ENCODE peak calls at places on chromosome 16, in six cellular contexts. U is RWPE1, Y is neural progenitor cell, Z is WERI-Rb-1, P is epithelial cell of esophagus, X is cardiac fibroblast. C is an unnamed sample.

GRCh38 chr16:68644715-68645493 is at the start of gene CDH3:
- DNase-seq in U (peak), Y (peak), Z (no peak), P (peak), X (no peak), C (peak)

GRCh38 chr16:10708969-10709368 is 14.2 kb upstream of the TEKT5 start:
- DNase-seq in U (no peak), Y (no peak), Z (no peak), P (peak), X (no peak), C (no peak)

GRCh38 chr16:84234656-84235285 is 5.0 kb downstream of the KCNG4 start:
- DNase-seq in U (no peak), Y (no peak), Z (peak), P (no peak), X (peak), C (no peak)

GRCh38 chr16:85544668-85545067 is 68.5 kb upstream of the GSE1 start:
- DNase-seq in U (no peak), Y (no peak), Z (no peak), P (no peak), X (no peak), C (no peak)

GRCh38 chr16:48165961-48166578 is 10.3 kb upstream of the ABCC12 start:
- DNase-seq in U (no peak), Y (no peak), Z (no peak), P (peak), X (peak), C (no peak)

GRCh38 chr16:49021136-49021535 is 260.5 kb downstream of the CBLN1 start:
- DNase-seq in U (peak), Y (peak), Z (peak), P (peak), X (peak), C (no peak)

GRCh38 chr16:46648656-46649055 is 27.5 kb upstream of the SHCBP1 start:
- DNase-seq in U (no peak), Y (no peak), Z (no peak), P (no peak), X (no peak), C (no peak)

GRCh38 chr16:10876799-10877341 is at the start of gene CIITA:
- DNase-seq in U (peak), Y (no peak), Z (no peak), P (peak), X (peak), C (peak)

GRCh38 chr16:89723279-89724250 is 2.2 kb downstream of the ZNF276 start:
- DNase-seq in U (no peak), Y (no peak), Z (no peak), P (peak), X (peak), C (no peak)

GRCh38 chr16:30902070-30902972 is 5.9 kb downstream of the CTF1 start:
- DNase-seq in U (peak), Y (peak), Z (peak), P (peak), X (peak), C (peak)

GRCh38 chr16:84003001-84003400 is 35.0 kb downstream of the NECAB2 start:
- DNase-seq in U (no peak), Y (no peak), Z (no peak), P (no peak), X (no peak), C (no peak)

GRCh38 chr16:11682655-11683096 is 14.4 kb downstream of the SNN start:
- DNase-seq in U (peak), Y (no peak), Z (no peak), P (peak), X (peak), C (peak)

GRCh38 chr16:70018254-70018653 is 67.1 kb downstream of the CLEC18A start:
- DNase-seq in U (no peak), Y (peak), Z (peak), P (peak), X (peak), C (no peak)

GRCh38 chr16:81575307-81575706 is 130.7 kb downstream of the CMIP start:
- DNase-seq in U (no peak), Y (no peak), Z (no peak), P (no peak), X (no peak), C (no peak)

GRCh38 chr16:69718365-69718764 is 8.0 kb downstream of the NQO1 start:
- DNase-seq in U (no peak), Y (no peak), Z (no peak), P (no peak), X (no peak), C (no peak)

GRCh38 chr16:31250782-31251384 is 8.9 kb upstream of the ITGAM start:
- DNase-seq in U (no peak), Y (no peak), Z (no peak), P (no peak), X (no peak), C (no peak)

GRCh38 chr16:48564544-48565444 is 45.2 kb downstream of the N4BP1 start:
- DNase-seq in U (no peak), Y (no peak), Z (no peak), P (no peak), X (no peak), C (no peak)

GRCh38 chr16:3094289-3095027 is 4.6 kb downstream of the ZSCAN10 start:
- DNase-seq in U (no peak), Y (peak), Z (peak), P (peak), X (peak), C (no peak)

GRCh38 chr16:67873435-67874146 is 739 bp downstream of the EDC4 start:
- DNase-seq in U (no peak), Y (no peak), Z (no peak), P (no peak), X (peak), C (no peak)

GRCh38 chr16:81633147-81633619 is 145.9 kb upstream of the PLCG2 start:
- DNase-seq in U (no peak), Y (peak), Z (peak), P (no peak), X (no peak), C (no peak)

GRCh38 chr16:86382774-86383407 is 127.4 kb upstream of the FOXF1 start:
- DNase-seq in U (no peak), Y (no peak), Z (no peak), P (no peak), X (no peak), C (no peak)

GRCh38 chr16:64507240-64508024 is 614.4 kb downstream of the CDH11 start:
- DNase-seq in U (no peak), Y (no peak), Z (no peak), P (no peak), X (no peak), C (no peak)

GRCh38 chr16:9183682-9184353 is 92.4 kb downstream of the HAPSTR1 start:
- DNase-seq in U (no peak), Y (no peak), Z (no peak), P (no peak), X (no peak), C (no peak)

GRCh38 chr16:31050280-31051030 is 17.1 kb downstream of the STX4 start:
- DNase-seq in U (no peak), Y (no peak), Z (no peak), P (no peak), X (no peak), C (no peak)

GRCh38 chr16:29009050-29009837 is 24.4 kb downstream of the LAT start:
- DNase-seq in U (no peak), Y (no peak), Z (no peak), P (no peak), X (no peak), C (no peak)
- TF ChIP-seq CTCF in U (no peak), Y (no peak), Z (no peak), P (no peak), X (no peak), C (no peak)

DNA sequence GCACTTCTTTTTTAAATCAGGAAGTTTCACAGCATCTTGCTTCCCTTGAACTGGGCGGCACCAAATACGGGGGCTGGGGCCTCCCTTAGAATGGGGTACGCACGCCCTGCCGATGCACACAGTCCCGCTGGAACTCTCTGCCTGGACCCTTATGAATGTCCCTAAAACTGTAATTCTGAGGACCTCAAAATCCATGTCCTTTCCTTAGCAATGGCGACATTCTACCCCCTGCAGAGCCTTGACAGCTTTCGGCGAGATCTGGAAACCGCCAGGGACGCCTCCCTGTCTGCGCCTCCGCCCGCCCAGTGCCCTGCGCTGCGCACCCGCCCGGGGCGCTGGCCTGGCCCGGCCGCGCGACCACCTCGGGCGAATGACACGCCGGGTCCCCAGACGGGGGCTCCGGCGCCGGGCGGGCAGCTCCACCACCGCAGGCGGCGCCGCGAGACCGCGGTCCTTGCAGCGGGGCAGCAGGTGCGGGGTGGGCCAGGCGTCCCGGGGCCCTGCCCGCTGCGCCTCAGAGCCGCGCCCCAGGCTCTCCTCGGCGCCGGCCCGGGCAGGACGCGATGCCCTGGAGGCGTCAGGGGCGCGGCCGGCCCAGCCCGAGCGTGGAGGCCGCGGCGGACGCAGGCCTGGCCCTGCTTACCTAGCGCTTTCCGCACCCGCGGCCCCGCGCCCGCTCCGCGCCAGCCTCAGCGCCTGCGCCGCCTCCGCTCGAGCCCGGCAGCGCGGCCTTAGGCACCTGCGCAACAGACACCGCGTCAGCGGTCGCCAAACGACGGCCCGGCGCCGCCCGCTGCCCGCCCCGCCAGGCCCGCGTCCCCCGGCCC is 548 bp downstream of the HAGH start:
- DNase-seq in U (no peak), Y (peak), Z (peak), P (peak), X (peak), C (no peak)
- TF ChIP-seq CTCF in U (no peak), Y (peak), Z (no peak), P (no peak), X (no peak), C (no peak)

GRCh38 chr16:4734730-4735575 is 616 bp downstream of the DNAAF8 start:
- DNase-seq in U (peak), Y (peak), Z (peak), P (peak), X (peak), C (peak)

GRCh38 chr16:4733747-4734062 is 366 bp downstream of the ANKS3 start:
- DNase-seq in U (peak), Y (no peak), Z (peak), P (peak), X (no peak), C (no peak)

GRCh38 chr16:4736546-4736945 is 2.2 kb downstream of the DNAAF8 start:
- DNase-seq in U (no peak), Y (no peak), Z (no peak), P (no peak), X (no peak), C (no peak)

GRCh38 chr16:4733211-4733742 is 794 bp downstream of the ANKS3 start:
- DNase-seq in U (no peak), Y (no peak), Z (no peak), P (no peak), X (no peak), C (no peak)

GRCh38 chr16:4734063-4734729 is at the start of the genes ANKS3 and DNAAF8:
- DNase-seq in U (peak), Y (peak), Z (peak), P (peak), X (peak), C (peak)
- TF ChIP-seq CTCF in U (no peak), Y (no peak), Z (no peak), P (no peak), X (no peak), C (no peak)

GRCh38 chr16:20997147-20997546 is 96.6 kb downstream of the LYRM1 start:
- DNase-seq in U (no peak), Y (no peak), Z (no peak), P (no peak), X (no peak), C (no peak)

GRCh38 chr16:21005008-21005407 is 104.4 kb downstream of the LYRM1 start:
- DNase-seq in U (no peak), Y (no peak), Z (no peak), P (no peak), X (no peak), C (no peak)

GRCh38 chr16:20995711-20996110 is 95.1 kb downstream of the LYRM1 start:
- DNase-seq in U (no peak), Y (no peak), Z (no peak), P (no peak), X (no peak), C (no peak)

GRCh38 chr16:21001262-21001661 is 100.7 kb downstream of the LYRM1 start:
- DNase-seq in U (no peak), Y (peak), Z (peak), P (peak), X (peak), C (no peak)
- TF ChIP-seq CTCF in U (peak), Y (peak), Z (peak), P (peak), X (peak), C (no peak)

GRCh38 chr16:78817442-78817829 is 718.0 kb downstream of the WWOX start:
- DNase-seq in U (no peak), Y (no peak), Z (no peak), P (no peak), X (no peak), C (no peak)

GRCh38 chr16:78821335-78821734 is 721.9 kb downstream of the WWOX start:
- DNase-seq in U (no peak), Y (no peak), Z (no peak), P (no peak), X (no peak), C (no peak)

GRCh38 chr16:78816499-78817441 is 717.3 kb downstream of the WWOX start:
- DNase-seq in U (no peak), Y (no peak), Z (no peak), P (peak), X (peak), C (no peak)

GRCh38 chr16:78822509-78822908 is 723.1 kb downstream of the WWOX start:
- DNase-seq in U (no peak), Y (no peak), Z (no peak), P (no peak), X (no peak), C (no peak)
- TF ChIP-seq CTCF in U (no peak), Y (no peak), Z (no peak), P (no peak), X (no peak), C (no peak)

GRCh38 chr16:66832661-66833305 is 2.0 kb upstream of the NAE1 start:
- DNase-seq in U (no peak), Y (no peak), Z (no peak), P (peak), X (no peak), C (no peak)

GRCh38 chr16:66832190-66832589 is 1.4 kb upstream of the NAE1 start:
- DNase-seq in U (no peak), Y (no peak), Z (no peak), P (no peak), X (no peak), C (no peak)

GRCh38 chr16:66830422-66831404 is at the start of gene NAE1:
- DNase-seq in U (peak), Y (peak), Z (peak), P (peak), X (peak), C (peak)

GRCh38 chr16:66834746-66835145 is 4.0 kb upstream of the NAE1 start:
- DNase-seq in U (no peak), Y (no peak), Z (no peak), P (peak), X (no peak), C (no peak)
- TF ChIP-seq CTCF in U (no peak), Y (no peak), Z (no peak), P (no peak), X (no peak), C (no peak)

DNA sequence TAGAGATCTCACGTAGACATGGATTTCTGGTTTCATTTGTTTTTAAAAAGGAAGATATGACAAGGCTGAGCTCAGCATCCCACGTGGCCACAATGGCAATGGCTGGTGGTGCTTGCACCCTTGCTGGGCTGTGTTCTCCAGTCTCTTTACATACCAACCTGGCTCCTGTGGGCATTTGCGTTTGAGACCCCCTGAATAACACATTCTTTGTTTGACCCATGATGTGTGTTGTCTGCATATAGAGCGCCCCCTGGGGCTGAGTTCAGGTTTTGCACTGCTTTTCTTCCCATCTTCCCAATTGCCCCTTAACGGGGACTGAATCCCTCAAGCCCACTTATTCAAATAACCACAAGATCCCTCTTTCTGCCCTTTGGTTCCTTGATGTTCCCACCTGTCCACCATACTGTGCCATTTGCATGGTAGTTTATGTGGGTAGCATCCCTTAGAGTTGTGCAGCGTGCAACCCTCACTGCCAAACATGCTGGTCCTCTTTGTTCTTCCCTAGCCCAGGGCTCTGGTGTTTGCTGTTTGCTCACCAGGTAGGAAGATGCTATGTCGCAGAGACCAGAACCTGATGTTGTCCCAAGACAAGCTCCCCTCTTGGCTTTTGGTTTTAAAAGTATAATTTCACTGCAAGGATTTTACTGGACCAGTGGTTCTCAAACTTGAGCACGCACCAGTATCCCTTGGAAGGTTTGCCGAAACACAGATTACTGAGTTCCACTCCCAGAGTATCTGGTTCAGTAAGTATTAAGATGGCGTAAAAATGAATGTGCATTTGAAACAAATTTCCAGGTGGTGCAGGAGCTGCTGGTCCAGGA is 38.5 kb upstream of the NKD1 start:
- DNase-seq in U (no peak), Y (peak), Z (peak), P (peak), X (peak), C (no peak)
- TF ChIP-seq CTCF in U (peak), Y (peak), Z (peak), P (peak), X (peak), C (no peak)

GRCh38 chr16:15765880-15766279 is 90.9 kb downstream of the MYH11 start:
- DNase-seq in U (peak), Y (peak), Z (peak), P (peak), X (peak), C (peak)
- TF ChIP-seq CTCF in U (peak), Y (peak), Z (peak), P (peak), X (peak), C (no peak)